ENCODE peak calls at places on chromosomes 6 and 20, in five cellular contexts. X is upper lobe of left lung, L is ovary, O is A549, H is SK-N-SH. F is an unnamed sample.

GRCh38 chr20:4076671-4077070 is 61.3 kb upstream of the RNF24 start:
- DNase-seq in X (no peak), L (no peak), O (no peak), H (no peak), F (no peak)

GRCh38 chr6:119147101-119148053 is 68.9 kb upstream of the FAM184A start:
- DNase-seq in X (peak), L (peak), O (peak), H (no peak), F (peak)

GRCh38 chr20:44056010-44056698 is 130.8 kb downstream of the JPH2 start:
- DNase-seq in X (peak), L (no peak), O (peak), H (peak), F (no peak)

GRCh38 chr20:31602779-31603441 is 2.2 kb upstream of the ID1 start:
- DNase-seq in X (peak), L (no peak), O (peak), H (no peak), F (no peak)

GRCh38 chr6:133671376-133671775 is 217.5 kb upstream of the TCF21 start:
- DNase-seq in X (no peak), L (no peak), O (no peak), H (no peak), F (no peak)

GRCh38 chr20:45316150-45317080 is 8.3 kb upstream of the MATN4 start:
- DNase-seq in X (no peak), L (no peak), O (no peak), H (no peak), F (no peak)

GRCh38 chr20:37494301-37494700 is 26.7 kb upstream of the NNAT start:
- DNase-seq in X (no peak), L (no peak), O (no peak), H (no peak), F (no peak)

GRCh38 chr6:52544325-52545022 is 32.4 kb downstream of the TRAM2 start:
- DNase-seq in X (no peak), L (no peak), O (no peak), H (no peak), F (no peak)

GRCh38 chr20:8309638-8310037 is 177.6 kb downstream of the PLCB1 start:
- DNase-seq in X (peak), L (no peak), O (no peak), H (no peak), F (no peak)

GRCh38 chr6:8814440-8815000 is 379.2 kb upstream of the SLC35B3 start:
- DNase-seq in X (no peak), L (no peak), O (no peak), H (no peak), F (no peak)

GRCh38 chr6:85298553-85298952 is 151.3 kb upstream of the NT5E start:
- DNase-seq in X (no peak), L (no peak), O (no peak), H (no peak), F (no peak)

GRCh38 chr6:46014511-46015118 is 1.0 kb downstream of the CLIC5 start:
- DNase-seq in X (peak), L (no peak), O (no peak), H (no peak), F (no peak)

GRCh38 chr6:116111552-116112528 is 11.2 kb downstream of the NT5DC1 start:
- DNase-seq in X (no peak), L (no peak), O (peak), H (peak), F (peak)

GRCh38 chr6:2081155-2082138 is 164.0 kb downstream of the GMDS start:
- DNase-seq in X (no peak), L (no peak), O (no peak), H (no peak), F (no peak)

GRCh38 chr20:53489528-53489927 is 104.1 kb downstream of the ZNF217 start:
- DNase-seq in X (no peak), L (no peak), O (no peak), H (no peak), F (no peak)

GRCh38 chr20:4821590-4821989 is 99.9 kb downstream of the PRND start:
- DNase-seq in X (no peak), L (no peak), O (no peak), H (no peak), F (no peak)

GRCh38 chr6:32819729-32820128 is 2.9 kb upstream of the HLA-DOB start:
- DNase-seq in X (no peak), L (no peak), O (peak), H (no peak), F (no peak)

GRCh38 chr6:6736753-6737654 is 148.5 kb downstream of the LY86 start:
- DNase-seq in X (no peak), L (peak), O (no peak), H (peak), F (peak)

GRCh38 chr20:25286917-25287316 is 39.0 kb downstream of the PYGB start:
- DNase-seq in X (no peak), L (peak), O (no peak), H (no peak), F (no peak)

GRCh38 chr20:58141496-58141895 is 87.0 kb downstream of the ANKRD60 start:
- DNase-seq in X (no peak), L (no peak), O (no peak), H (no peak), F (peak)

GRCh38 chr6:39357998-39358686 is 35.6 kb upstream of the KCNK16 start:
- DNase-seq in X (peak), L (no peak), O (no peak), H (peak), F (no peak)

GRCh38 chr6:105174512-105174911 is 5.3 kb downstream of the POPDC3 start:
- DNase-seq in X (no peak), L (no peak), O (peak), H (no peak), F (no peak)

GRCh38 chr20:57880155-57880648 is 170.4 kb upstream of the PMEPA1 start:
- DNase-seq in X (peak), L (no peak), O (no peak), H (no peak), F (peak)

GRCh38 chr6:148533309-148534107 is 190.9 kb downstream of the SASH1 start:
- DNase-seq in X (no peak), L (no peak), O (no peak), H (no peak), F (no peak)

GRCh38 chr6:159978291-159979135 is 9.6 kb downstream of the IGF2R start:
- DNase-seq in X (peak), L (no peak), O (no peak), H (no peak), F (no peak)

GRCh38 chr20:21808863-21809664 is 103.6 kb downstream of the PAX1 start:
- DNase-seq in X (peak), L (no peak), O (peak), H (peak), F (peak)

GRCh38 chr6:41182069-41183034 is 18.6 kb downstream of the TREML2 start:
- DNase-seq in X (peak), L (no peak), O (peak), H (peak), F (no peak)

GRCh38 chr6:145531032-145531431 is 204.3 kb downstream of the EPM2A start:
- DNase-seq in X (no peak), L (no peak), O (no peak), H (no peak), F (no peak)

GRCh38 chr6:3228791-3229565 is 1.5 kb upstream of the TUBB2B start:
- DNase-seq in X (no peak), L (peak), O (no peak), H (no peak), F (no peak)

GRCh38 chr6:55009114-55009513 is 162.5 kb downstream of the FAM83B start:
- DNase-seq in X (no peak), L (no peak), O (no peak), H (no peak), F (no peak)

GRCh38 chr6:115441671-115442070 is 619.0 kb downstream of the FRK start:
- DNase-seq in X (no peak), L (no peak), O (no peak), H (no peak), F (no peak)

GRCh38 chr20:884983-885952 is 30.9 kb downstream of the ANGPT4 start:
- DNase-seq in X (no peak), L (peak), O (no peak), H (no peak), F (peak)

GRCh38 chr6:49497308-49497707 is 2.4 kb upstream of the GLYATL3 start:
- DNase-seq in X (no peak), L (no peak), O (no peak), H (no peak), F (no peak)

DNA sequence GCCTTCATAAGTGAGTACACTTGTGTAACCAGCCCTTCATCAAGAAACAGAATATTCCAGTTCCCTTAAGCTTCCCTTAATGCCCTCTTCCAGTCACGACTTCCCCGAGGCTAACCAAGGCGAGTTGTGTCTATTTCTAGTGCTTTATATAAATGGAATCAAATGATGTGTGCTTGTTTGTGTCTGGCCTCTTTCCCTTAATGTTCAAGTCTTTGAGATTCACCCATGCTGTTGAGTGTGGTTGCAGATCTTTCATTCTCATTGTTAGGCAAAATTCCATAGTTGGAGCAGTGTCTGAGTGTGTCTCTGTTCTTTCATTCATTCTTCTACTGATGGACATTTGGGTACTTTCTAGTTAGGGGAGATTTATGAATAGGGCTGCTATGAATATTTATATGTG is 135.0 kb downstream of the CEBPB start:
- DNase-seq in X (no peak), L (no peak), O (no peak), H (no peak), F (no peak)
- H3K27ac ChIP-seq in X (no peak), L (no peak), O (no peak), H (no peak), F (no peak)

GRCh38 chr6:111357680-111358079 is 125.3 kb downstream of the REV3L start:
- DNase-seq in X (no peak), L (no peak), O (no peak), H (no peak), F (no peak)
- TF ChIP-seq EP300 in X (no peak), L (no peak), O (no peak), H (no peak), F (no peak)

GRCh38 chr20:47455133-47456040 is 46.3 kb upstream of the NCOA3 start:
- DNase-seq in X (peak), L (no peak), O (peak), H (no peak), F (no peak)
- H3K4me3 ChIP-seq in X (no peak), L (no peak), O (no peak), H (no peak), F (no peak)

GRCh38 chr20:41672282-41672681 is 54.1 kb upstream of the CHD6 start:
- DNase-seq in X (no peak), L (no peak), O (no peak), H (no peak), F (no peak)
- H3K27ac ChIP-seq in X (no peak), L (no peak), O (no peak), H (no peak), F (no peak)

DNA sequence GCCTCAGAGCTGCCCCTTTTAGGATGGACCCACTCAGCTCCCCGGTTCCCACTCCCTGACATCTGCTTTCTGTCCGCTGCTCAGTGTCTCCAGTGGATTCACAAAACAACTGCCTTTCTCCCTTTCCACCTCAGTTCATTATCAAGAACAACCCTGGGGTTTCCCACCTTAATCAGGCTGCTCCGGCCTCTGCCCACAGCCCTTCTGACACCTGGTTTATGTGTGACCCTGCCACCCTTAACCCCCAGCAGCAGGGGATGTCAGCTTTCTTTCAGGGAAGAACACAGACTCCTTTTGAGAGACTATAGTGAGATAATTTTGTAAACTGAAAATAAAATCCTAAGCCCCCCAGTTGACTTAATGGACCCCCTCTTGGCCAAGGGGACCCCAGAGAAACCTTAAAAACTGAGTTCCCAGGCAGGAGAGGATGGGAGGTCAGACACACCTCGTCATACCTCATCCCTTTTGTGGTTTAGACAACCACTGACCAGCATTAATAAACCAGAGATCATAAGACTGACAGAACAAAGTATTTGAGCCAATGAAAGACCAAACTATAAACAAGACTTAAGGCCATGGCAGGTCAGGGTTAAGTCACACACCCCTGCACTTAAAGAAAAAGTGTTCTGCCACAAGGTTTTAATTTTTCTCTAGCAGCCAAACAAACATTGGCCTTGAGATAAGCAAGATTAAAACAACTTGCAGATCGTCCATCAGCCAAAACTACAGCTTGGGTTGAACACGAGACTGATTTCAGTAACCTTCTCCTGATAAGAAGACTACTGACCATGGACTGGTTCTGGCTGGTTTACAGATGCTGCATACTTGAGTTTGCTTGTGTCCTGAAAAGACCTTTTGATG is 42.4 kb upstream of the DDR1 start:
- DNase-seq in X (no peak), L (no peak), O (no peak), H (no peak), F (no peak)
- TF ChIP-seq EP300 in X (no peak), L (no peak), O (no peak), H (no peak), F (no peak)

DNA sequence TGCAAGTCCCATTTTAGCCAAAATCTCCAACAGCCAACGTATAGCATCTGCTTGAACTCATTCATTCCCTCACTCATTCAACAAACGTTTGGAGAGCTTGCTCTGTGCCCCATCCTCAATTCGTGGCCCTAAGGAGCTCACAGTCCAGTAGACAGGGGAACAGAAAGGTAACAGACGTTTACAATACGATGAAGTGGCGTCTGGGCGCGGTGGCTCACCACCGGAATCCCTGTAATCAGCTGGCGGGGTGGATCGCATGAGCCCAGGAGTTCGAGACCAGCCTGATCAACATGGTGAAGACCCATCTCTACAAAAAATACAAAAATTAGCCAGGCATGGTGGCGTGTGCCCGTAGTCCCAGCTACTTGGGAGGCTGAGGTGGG is 790 bp upstream of the E2F1 start:
- DNase-seq in X (no peak), L (no peak), O (no peak), H (no peak), F (no peak)
- H3K4me3 ChIP-seq in X (no peak), L (no peak), O (peak), H (peak), F (peak)

GRCh38 chr6:42451146-42451594 is 556 bp downstream of the TRERF1 start:
- DNase-seq in X (no peak), L (no peak), O (no peak), H (no peak), F (no peak)
- H3K27ac ChIP-seq in X (peak), L (peak), O (peak), H (peak), F (peak)

GRCh38 chr6:16985484-16986284 is 116.2 kb upstream of the STMND1 start:
- DNase-seq in X (no peak), L (no peak), O (no peak), H (no peak), F (no peak)
- TF ChIP-seq EP300 in X (no peak), L (no peak), O (no peak), H (no peak), F (no peak)

DNA sequence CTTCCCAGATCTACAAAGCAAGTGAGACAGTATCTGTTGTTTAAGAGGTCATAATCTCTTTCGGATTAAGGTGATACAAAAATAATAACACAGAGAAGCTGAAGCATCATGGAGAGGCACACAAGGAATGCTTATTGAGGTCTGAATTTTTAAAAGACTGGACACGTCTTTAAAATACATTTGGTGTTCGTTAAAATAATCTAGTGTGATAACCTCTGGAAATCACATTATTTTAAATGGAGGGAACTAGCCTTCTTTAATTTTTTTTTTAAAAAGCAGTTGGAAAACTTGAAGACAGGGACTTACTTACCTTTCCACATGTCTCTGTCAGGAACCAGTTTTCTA is 1.9 kb upstream of the LRRC1 start:
- DNase-seq in X (no peak), L (no peak), O (no peak), H (no peak), F (no peak)
- H3K4me3 ChIP-seq in X (no peak), L (peak), O (peak), H (peak), F (no peak)

GRCh38 chr6:157124855-157125254 is 198.5 kb downstream of the TMEM242 start:
- DNase-seq in X (no peak), L (no peak), O (no peak), H (no peak), F (no peak)

GRCh38 chr6:157131250-157131649 is 192.1 kb downstream of the TMEM242 start:
- DNase-seq in X (no peak), L (no peak), O (no peak), H (no peak), F (no peak)

GRCh38 chr6:157126183-157127098 is 196.9 kb downstream of the TMEM242 start:
- DNase-seq in X (no peak), L (no peak), O (no peak), H (no peak), F (no peak)

GRCh38 chr6:157125531-157125930 is 197.8 kb downstream of the TMEM242 start:
- DNase-seq in X (no peak), L (no peak), O (no peak), H (no peak), F (no peak)

DNA sequence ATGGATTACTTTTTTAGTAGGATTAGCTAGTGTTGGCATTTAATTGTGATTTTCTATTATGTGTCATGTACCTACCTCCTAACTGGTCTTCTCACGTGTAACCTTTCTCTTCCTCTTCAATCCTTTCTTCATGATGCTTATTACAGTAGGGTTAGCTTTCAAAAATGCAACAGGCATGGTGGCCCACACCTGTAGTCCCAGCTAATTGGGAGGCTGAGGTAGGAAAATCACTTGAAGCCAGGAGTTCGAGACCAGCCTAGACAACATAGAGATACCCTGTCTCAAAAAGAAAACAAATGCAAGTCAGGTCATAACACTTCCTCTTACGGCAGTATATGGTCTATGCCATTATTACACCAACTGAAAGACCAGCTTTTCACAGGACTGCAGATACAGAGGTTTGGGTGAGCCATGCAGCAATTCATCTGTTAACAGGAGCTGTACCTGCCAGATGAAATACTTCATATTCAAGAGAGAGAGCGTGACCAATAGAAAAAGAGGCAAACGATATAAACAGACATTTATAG is 195.0 kb downstream of the TMEM242 start:
- DNase-seq in X (no peak), L (no peak), O (no peak), H (no peak), F (no peak)
- H3K27ac ChIP-seq in X (no peak), L (no peak), O (no peak), H (no peak), F (peak)

F was measured in tibial nerve.